ENCODE peak calls at places on chromosomes 16 and 17, in six cellular contexts. One of them, this sample, is unnamed.

GRCh38 chr17:7177210-7177953 is 1.8 kb downstream of the ASGR1 start:
- DNase-seq in heart right ventricle: peak; percentile 50
- DNase-seq in breast epithelium: peak; percentile 66
- DNase-seq in K562: peak; percentile 75
- DNase-seq in aorta: peak; percentile 87
- DNase-seq in Peyer's patch: peak; percentile 83
- DNase-seq in this sample: peak; percentile 57

GRCh38 chr16:84881702-84882521 is 62.1 kb downstream of the CRISPLD2 start:
- DNase-seq in Peyer's patch: no peak
- DNase-seq in K562: peak; percentile 72
- DNase-seq in aorta: no peak
- DNase-seq in heart right ventricle: no peak
- DNase-seq in breast epithelium: no peak
- DNase-seq in this sample: no peak

GRCh38 chr16:81319221-81319912 is 4.6 kb downstream of the GAN start:
- DNase-seq in K562: no peak
- DNase-seq in breast epithelium: no peak
- DNase-seq in heart right ventricle: no peak
- DNase-seq in aorta: no peak
- DNase-seq in Peyer's patch: no peak
- DNase-seq in this sample: no peak

GRCh38 chr17:10052414-10052813 is 146.0 kb downstream of the GAS7 start:
- DNase-seq in K562: no peak
- DNase-seq in Peyer's patch: no peak
- DNase-seq in breast epithelium: no peak
- DNase-seq in aorta: no peak
- DNase-seq in heart right ventricle: no peak
- DNase-seq in this sample: no peak

GRCh38 chr16:49604602-49605001 is 231.0 kb downstream of the C16orf78 start:
- DNase-seq in breast epithelium: no peak
- DNase-seq in aorta: no peak
- DNase-seq in Peyer's patch: no peak
- DNase-seq in heart right ventricle: no peak
- DNase-seq in K562: no peak
- DNase-seq in this sample: no peak

GRCh38 chr16:87845213-87845612 is 24.1 kb downstream of the SLC7A5 start:
- DNase-seq in breast epithelium: no peak
- DNase-seq in K562: no peak
- DNase-seq in Peyer's patch: no peak
- DNase-seq in heart right ventricle: no peak
- DNase-seq in aorta: no peak
- DNase-seq in this sample: no peak

GRCh38 chr16:56297684-56298083 is 106.4 kb downstream of the GNAO1 start:
- DNase-seq in aorta: no peak
- DNase-seq in breast epithelium: no peak
- DNase-seq in heart right ventricle: no peak
- DNase-seq in Peyer's patch: no peak
- DNase-seq in K562: no peak
- DNase-seq in this sample: no peak

GRCh38 chr16:16143038-16143763 is 80.1 kb downstream of the ABCC6 start:
- DNase-seq in breast epithelium: no peak
- DNase-seq in heart right ventricle: no peak
- DNase-seq in aorta: no peak
- DNase-seq in K562: peak; percentile 79
- DNase-seq in Peyer's patch: no peak
- DNase-seq in this sample: peak; percentile 35

GRCh38 chr17:15508466-15508865 is 41.0 kb upstream of the CDRT4 start:
- DNase-seq in Peyer's patch: no peak
- DNase-seq in breast epithelium: no peak
- DNase-seq in K562: no peak
- DNase-seq in heart right ventricle: no peak
- DNase-seq in aorta: no peak
- DNase-seq in this sample: no peak

GRCh38 chr17:45117283-45117682 is 15.0 kb downstream of the PLCD3 start:
- DNase-seq in heart right ventricle: no peak
- DNase-seq in aorta: no peak
- DNase-seq in K562: no peak
- DNase-seq in Peyer's patch: no peak
- DNase-seq in breast epithelium: no peak
- DNase-seq in this sample: no peak

GRCh38 chr17:20171741-20172377 is 162.7 kb downstream of the SPECC1 start:
- DNase-seq in aorta: no peak
- DNase-seq in Peyer's patch: no peak
- DNase-seq in heart right ventricle: no peak
- DNase-seq in K562: no peak
- DNase-seq in breast epithelium: no peak
- DNase-seq in this sample: no peak

GRCh38 chr16:25713785-25714570 is 22.2 kb downstream of the HS3ST4 start:
- DNase-seq in Peyer's patch: no peak
- DNase-seq in aorta: no peak
- DNase-seq in heart right ventricle: no peak
- DNase-seq in breast epithelium: no peak
- DNase-seq in K562: no peak
- DNase-seq in this sample: no peak

GRCh38 chr16:89960966-89961365 is 12.4 kb downstream of the DEF8 start:
- DNase-seq in Peyer's patch: no peak
- DNase-seq in aorta: no peak
- DNase-seq in heart right ventricle: no peak
- DNase-seq in breast epithelium: no peak
- DNase-seq in K562: no peak
- DNase-seq in this sample: no peak

GRCh38 chr16:80231888-80232287 is 308.9 kb upstream of the DYNLRB2 start:
- DNase-seq in Peyer's patch: no peak
- DNase-seq in K562: no peak
- DNase-seq in aorta: no peak
- DNase-seq in breast epithelium: no peak
- DNase-seq in heart right ventricle: no peak
- DNase-seq in this sample: no peak

GRCh38 chr17:18172528-18173278 is 10.9 kb upstream of the ALKBH5 start:
- DNase-seq in aorta: no peak
- DNase-seq in breast epithelium: no peak
- DNase-seq in heart right ventricle: no peak
- DNase-seq in Peyer's patch: no peak
- DNase-seq in K562: no peak
- DNase-seq in this sample: no peak

GRCh38 chr17:44878627-44879221 is 20.5 kb downstream of the EFTUD2 start:
- DNase-seq in aorta: no peak
- DNase-seq in breast epithelium: no peak
- DNase-seq in Peyer's patch: peak; percentile 61
- DNase-seq in heart right ventricle: no peak
- DNase-seq in K562: peak; percentile 34
- DNase-seq in this sample: peak; percentile 26

GRCh38 chr16:74575805-74576643 is 30.9 kb downstream of the GLG1 start:
- DNase-seq in K562: no peak
- DNase-seq in aorta: no peak
- DNase-seq in Peyer's patch: no peak
- DNase-seq in heart right ventricle: no peak
- DNase-seq in breast epithelium: no peak
- DNase-seq in this sample: no peak

GRCh38 chr16:71467810-71468209 is 5.8 kb upstream of the ZNF23 start:
- DNase-seq in aorta: no peak
- DNase-seq in heart right ventricle: no peak
- DNase-seq in Peyer's patch: no peak
- DNase-seq in K562: peak; percentile 83
- DNase-seq in breast epithelium: no peak
- DNase-seq in this sample: peak; percentile 45

GRCh38 chr16:13036600-13036999 is 135.2 kb downstream of the SHISA9 start:
- DNase-seq in breast epithelium: no peak
- DNase-seq in Peyer's patch: no peak
- DNase-seq in K562: peak; percentile 37
- DNase-seq in aorta: no peak
- DNase-seq in heart right ventricle: peak; percentile 23
- DNase-seq in this sample: peak; percentile 13

GRCh38 chr17:8056232-8056975 is 17.5 kb downstream of the ALOX15B start:
- DNase-seq in K562: no peak
- DNase-seq in heart right ventricle: no peak
- DNase-seq in Peyer's patch: peak; percentile 88
- DNase-seq in aorta: peak; percentile 62
- DNase-seq in breast epithelium: no peak
- DNase-seq in this sample: no peak

GRCh38 chr16:70706948-70707465 is 21.2 kb upstream of the MTSS2 start:
- DNase-seq in aorta: no peak
- DNase-seq in K562: no peak
- DNase-seq in Peyer's patch: no peak
- DNase-seq in breast epithelium: peak; percentile 75
- DNase-seq in heart right ventricle: no peak
- DNase-seq in this sample: no peak

GRCh38 chr17:82346342-82347300 is 12.4 kb upstream of the TEX19 start:
- DNase-seq in K562: no peak
- DNase-seq in Peyer's patch: no peak
- DNase-seq in heart right ventricle: no peak
- DNase-seq in aorta: no peak
- DNase-seq in breast epithelium: no peak
- DNase-seq in this sample: peak; percentile 37

GRCh38 chr17:82342361-82343079 is 9.0 kb upstream of the SECTM1 start:
- DNase-seq in heart right ventricle: no peak
- DNase-seq in K562: no peak
- DNase-seq in aorta: no peak
- DNase-seq in breast epithelium: no peak
- DNase-seq in Peyer's patch: no peak
- DNase-seq in this sample: no peak

GRCh38 chr17:82344175-82344907 is 10.8 kb upstream of the SECTM1 start:
- DNase-seq in breast epithelium: no peak
- DNase-seq in Peyer's patch: no peak
- DNase-seq in heart right ventricle: no peak
- DNase-seq in K562: peak; percentile 41
- DNase-seq in aorta: no peak
- DNase-seq in this sample: no peak

GRCh38 chr17:82345151-82345976 is 11.8 kb upstream of the SECTM1 start:
- DNase-seq in aorta: no peak
- DNase-seq in K562: peak; percentile 53
- DNase-seq in Peyer's patch: no peak
- DNase-seq in heart right ventricle: peak; percentile 10
- DNase-seq in breast epithelium: no peak
- DNase-seq in this sample: no peak

DNA sequence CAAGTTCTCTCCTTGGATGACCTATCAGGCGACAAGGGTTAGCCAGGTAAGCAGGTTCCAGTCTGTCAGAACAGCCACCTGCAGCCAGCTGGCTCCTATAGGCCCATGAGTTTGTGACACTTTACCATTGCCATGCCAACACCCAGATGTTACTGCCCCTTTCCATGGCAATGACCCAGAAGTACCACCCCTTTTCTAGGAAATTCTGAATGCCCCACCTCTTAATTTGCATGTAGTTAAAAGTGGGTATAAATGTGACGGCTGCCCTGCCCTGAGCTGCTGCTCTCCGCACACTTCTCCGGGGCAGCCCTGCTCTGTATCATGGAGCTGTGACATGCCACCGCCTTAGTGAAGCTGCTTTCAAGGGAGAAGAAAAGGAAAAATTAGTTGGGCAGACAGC is 10.0 kb upstream of the SECTM1 start:
- DNase-seq in heart right ventricle: no peak
- DNase-seq in breast epithelium: no peak
- DNase-seq in aorta: no peak
- DNase-seq in Peyer's patch: no peak
- DNase-seq in K562: no peak
- DNase-seq in this sample: no peak
- H3K4me3 ChIP-seq in heart right ventricle: no peak overlapping the region
- H3K4me3 ChIP-seq in breast epithelium: no peak overlapping the region
- H3K4me3 ChIP-seq in aorta: no peak overlapping the region
- H3K4me3 ChIP-seq in Peyer's patch: no peak overlapping the region
- H3K4me3 ChIP-seq in K562: no peak overlapping the region
- H3K4me3 ChIP-seq in this sample: no peak overlapping the region

DNA sequence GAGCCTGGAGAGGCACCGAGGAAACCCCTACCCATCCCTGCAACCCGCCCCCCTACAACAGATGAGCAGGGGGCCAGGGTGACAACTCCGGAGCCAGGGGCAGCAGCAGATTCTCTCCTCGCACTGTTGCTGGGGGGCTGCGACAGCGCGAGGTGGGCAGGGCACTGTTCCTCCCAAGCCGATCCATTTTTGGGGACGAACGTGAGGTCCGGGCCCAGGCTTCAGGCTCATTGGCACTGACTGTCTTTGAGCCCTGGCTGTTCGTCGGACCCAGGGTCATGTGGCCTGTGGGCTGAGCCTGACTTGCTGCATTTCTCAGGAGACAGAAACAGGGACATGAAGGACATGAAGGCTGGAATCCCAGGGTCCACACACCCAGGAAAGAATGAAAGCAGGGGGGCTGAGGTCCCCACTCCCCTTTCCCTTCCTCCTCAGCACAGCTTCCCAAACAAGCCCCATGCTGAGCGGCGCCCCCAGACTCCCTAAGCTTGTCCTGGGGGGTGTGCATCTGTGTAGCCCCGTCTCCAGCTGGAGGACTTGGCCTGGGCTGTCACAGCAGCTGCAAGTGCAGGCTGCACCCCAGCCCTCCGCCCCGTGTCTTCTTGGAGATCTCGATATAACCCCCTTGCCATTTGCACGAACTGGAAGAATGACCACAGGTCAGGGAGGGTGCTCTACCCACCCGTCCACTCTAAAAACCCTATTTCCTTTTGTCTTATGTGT is 18.7 kb downstream of the CEP295NL start:
- DNase-seq in aorta: no peak
- DNase-seq in breast epithelium: no peak
- DNase-seq in Peyer's patch: no peak
- DNase-seq in K562: no peak
- DNase-seq in heart right ventricle: no peak
- DNase-seq in this sample: no peak
- H3K4me1 ChIP-seq in aorta: no peaks in the 10 kb centered on the region
- H3K4me1 ChIP-seq in breast epithelium: peaks cover 19% of the 10 kb centered on the region
- H3K4me1 ChIP-seq in Peyer's patch: no peaks in the 10 kb centered on the region
- H3K4me1 ChIP-seq in K562: peaks cover 16% of the 10 kb centered on the region
- H3K4me1 ChIP-seq in heart right ventricle: peaks cover 28% of the 10 kb centered on the region
- H3K4me1 ChIP-seq in this sample: peaks cover 22% of the 10 kb centered on the region

DNA sequence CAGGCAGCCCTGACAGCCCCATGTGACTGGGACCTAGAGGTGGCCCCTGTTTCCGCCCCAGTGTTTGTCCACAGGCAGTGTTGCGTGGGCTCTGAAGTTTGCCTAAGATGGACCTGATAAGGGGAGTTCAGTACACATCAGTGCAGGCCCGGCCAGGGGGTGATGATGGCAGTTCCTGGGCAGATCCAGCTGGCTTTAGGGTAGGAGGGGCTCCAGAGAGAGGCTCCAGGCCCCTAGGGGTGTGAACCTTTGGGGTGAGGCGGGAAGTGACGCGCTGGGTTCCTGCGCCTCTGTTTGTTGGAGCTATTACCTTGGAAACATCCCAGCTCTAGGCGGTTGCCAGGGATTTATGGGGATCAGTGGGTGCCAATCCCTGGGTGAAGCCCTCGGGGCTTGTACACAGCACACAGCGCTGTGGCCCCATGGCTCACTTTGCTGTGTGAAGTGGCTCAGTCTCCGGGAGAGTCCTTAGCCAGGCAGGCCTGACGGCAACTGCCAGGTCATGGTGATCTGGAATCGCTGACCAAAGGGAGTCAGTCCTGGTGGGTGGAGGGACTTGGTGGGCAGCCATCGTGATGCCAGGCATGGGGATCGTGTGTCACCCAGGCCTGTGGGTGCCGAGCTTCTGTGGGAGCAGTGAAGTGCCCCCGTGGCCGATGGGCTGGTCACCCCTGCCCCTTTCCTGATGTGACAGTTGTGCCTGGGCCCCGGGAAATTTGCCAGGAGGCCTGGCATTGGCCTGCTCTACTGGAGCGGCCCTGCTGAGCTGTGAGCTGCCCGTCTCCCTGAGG is 146.1 kb downstream of the SEC14L1 start:
- DNase-seq in Peyer's patch: peak; percentile 85
- DNase-seq in heart right ventricle: peak; percentile 51
- DNase-seq in K562: no peak
- DNase-seq in breast epithelium: peak; percentile 90
- DNase-seq in aorta: peak; percentile 86
- DNase-seq in this sample: no peak
- H3K27ac ChIP-seq in Peyer's patch: peak overlapping the region; percentile 95
- H3K27ac ChIP-seq in heart right ventricle: peak overlapping the region; percentile 89
- H3K27ac ChIP-seq in K562: no peak overlapping the region
- H3K27ac ChIP-seq in breast epithelium: peak overlapping the region; percentile 98
- H3K27ac ChIP-seq in aorta: no peak overlapping the region
- H3K27ac ChIP-seq in this sample: no peak overlapping the region

GRCh38 chr16:86078121-86078600 is 179.2 kb downstream of the IRF8 start:
- DNase-seq in K562: no peak
- DNase-seq in aorta: peak; percentile 74
- DNase-seq in breast epithelium: peak; percentile 35
- DNase-seq in Peyer's patch: no peak
- DNase-seq in heart right ventricle: no peak
- DNase-seq in this sample: no peak
- H3K4me3 ChIP-seq in K562: no peak overlapping the region
- H3K4me3 ChIP-seq in aorta: no peak overlapping the region
- H3K4me3 ChIP-seq in breast epithelium: no peak overlapping the region
- H3K4me3 ChIP-seq in Peyer's patch: no peak overlapping the region
- H3K4me3 ChIP-seq in heart right ventricle: no peak overlapping the region
- H3K4me3 ChIP-seq in this sample: no peak overlapping the region

This sample was measured in CD4-positive, CD25-positive, alpha-beta regulatory T cell.